ENCODE peak calls at places on chromosomes 1 and 21, in five cellular contexts. O is activated B cell treated with CpG ODN at 0.5 μM for 24 hours, V is HCT116, P is mucosa of descending colon, W is astrocyte of the spinal cord. C is an unnamed sample.

GRCh38 chr1:21874328-21874727 is 62.3 kb downstream of the LDLRAD2 start:
- DNase-seq in O (no peak), V (no peak), P (no peak), W (no peak), C (no peak)

GRCh38 chr1:1058921-1059493 is 15.1 kb downstream of the RNF223 start:
- DNase-seq in O (no peak), V (no peak), P (no peak), W (no peak), C (no peak)

GRCh38 chr1:51906306-51907078 is 28.0 kb upstream of the NRDC start:
- DNase-seq in O (no peak), V (no peak), P (no peak), W (peak; percentile 51), C (no peak)

GRCh38 chr1:227889047-227889862 is 58.5 kb downstream of the WNT9A start:
- DNase-seq in O (peak; percentile 12), V (no peak), P (peak; percentile 15), W (no peak), C (peak; percentile 7)

GRCh38 chr1:7783178-7783711 is 846 bp upstream of the PER3 start:
- DNase-seq in O (no peak), V (no peak), P (peak; percentile 80), W (peak; percentile 20), C (peak; percentile 51)

GRCh38 chr1:185393205-185393604 is 76.2 kb upstream of the IVNS1ABP start:
- DNase-seq in O (no peak), V (no peak), P (no peak), W (no peak), C (no peak)

GRCh38 chr21:38544681-38545080 is 46.4 kb upstream of the ERG start:
- DNase-seq in O (no peak), V (no peak), P (no peak), W (no peak), C (no peak)

GRCh38 chr21:15063821-15064575 is 802 bp downstream of the NRIP1 start:
- DNase-seq in O (no peak), V (no peak), P (peak; percentile 75), W (peak; percentile 38), C (peak; percentile 17)

GRCh38 chr1:101284021-101284420 is 47.2 kb downstream of the S1PR1 start:
- DNase-seq in O (no peak), V (no peak), P (no peak), W (no peak), C (no peak)

GRCh38 chr1:6962956-6963915 is 178.0 kb downstream of the CAMTA1 start:
- DNase-seq in O (no peak), V (peak; percentile 88), P (peak; percentile 90), W (no peak), C (peak; percentile 52)

GRCh38 chr1:25952851-25953401 is 44.9 kb downstream of the PAFAH2 start:
- DNase-seq in O (no peak), V (no peak), P (no peak), W (peak; percentile 5), C (no peak)

GRCh38 chr1:10650591-10651216 is 145.7 kb downstream of the CASZ1 start:
- DNase-seq in O (no peak), V (no peak), P (no peak), W (no peak), C (no peak)
- TF ChIP-seq CTCF in O (no peak), V (no peak), P (no peak), W (no peak), C (no peak)

GRCh38 chr21:29164330-29164942 is 34.0 kb downstream of the MAP3K7CL start:
- DNase-seq in O (no peak), V (peak; percentile 69), P (no peak), W (peak; percentile 89), C (no peak)
- TF ChIP-seq CTCF in O (no peak), V (peak; percentile 69), P (peak; percentile 14), W (peak; percentile 68), C (peak; percentile 72)

GRCh38 chr1:33141216-33141615 is 40.6 kb downstream of the TRIM62 start:
- DNase-seq in O (no peak), V (no peak), P (no peak), W (no peak), C (no peak)

GRCh38 chr1:33142483-33143065 is 39.3 kb downstream of the TRIM62 start:
- DNase-seq in O (no peak), V (no peak), P (no peak), W (no peak), C (no peak)

GRCh38 chr1:33141781-33142180 is 40.1 kb downstream of the TRIM62 start:
- DNase-seq in O (no peak), V (no peak), P (no peak), W (no peak), C (no peak)

GRCh38 chr1:33137800-33138199 is 44.0 kb downstream of the TRIM62 start:
- DNase-seq in O (peak; percentile 22), V (no peak), P (no peak), W (no peak), C (peak; percentile 40)

GRCh38 chr1:33140153-33141149 is 41.4 kb downstream of the TRIM62 start:
- DNase-seq in O (no peak), V (no peak), P (no peak), W (no peak), C (no peak)
- TF ChIP-seq CTCF in O (no peak), V (no peak), P (no peak), W (peak; percentile 30), C (no peak)

DNA sequence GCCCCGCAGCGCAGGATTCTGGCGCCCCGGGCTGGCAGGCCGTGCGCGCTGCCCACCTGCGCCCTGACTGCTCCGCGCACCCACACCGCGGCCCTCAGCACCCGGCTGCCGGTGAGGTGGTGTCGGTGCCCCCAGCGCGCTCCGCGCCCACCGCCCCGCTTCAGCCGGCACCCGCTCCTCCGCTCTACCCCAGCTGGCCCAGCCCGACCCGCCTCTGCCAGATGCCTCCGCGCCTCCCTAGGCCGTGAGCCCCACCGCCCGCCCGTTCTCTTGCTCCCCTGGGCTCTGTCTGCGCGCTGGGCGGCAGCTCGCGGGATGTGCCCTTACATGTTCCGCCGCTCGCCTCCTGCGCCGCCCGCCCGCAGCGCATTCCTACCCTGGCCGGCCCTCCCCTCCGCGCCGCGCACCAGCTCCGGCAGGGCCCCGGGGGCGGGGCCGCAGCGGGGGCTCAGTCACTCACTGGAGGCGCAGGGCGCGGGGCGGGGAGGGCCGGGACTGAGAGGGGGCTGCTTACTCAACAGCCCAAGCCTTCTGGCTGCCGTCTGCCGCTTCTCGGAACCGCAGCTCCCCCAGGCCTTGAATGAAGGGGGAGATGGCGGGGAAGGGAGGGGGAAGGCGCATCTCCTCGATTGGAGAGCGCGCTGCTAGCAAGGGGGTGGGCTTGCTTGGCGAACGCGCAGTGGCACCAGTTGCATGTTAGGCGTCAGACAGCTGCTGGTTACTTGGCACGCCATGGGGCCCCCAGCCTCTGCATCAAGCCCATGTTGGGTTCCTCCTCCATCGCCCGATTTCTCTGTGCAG is at the start of gene PHLDA3:
- DNase-seq in O (no peak), V (no peak), P (peak; percentile 83), W (peak; percentile 96), C (peak; percentile 73)
- TF ChIP-seq CTCF in O (no peak), V (no peak), P (no peak), W (no peak), C (peak; percentile 16)

GRCh38 chr1:175373786-175374623 is 181.4 kb upstream of the KIAA0040 start:
- DNase-seq in O (no peak), V (peak; percentile 13), P (no peak), W (peak; percentile 9), C (peak; percentile 46)

GRCh38 chr1:175377394-175377793 is 184.8 kb upstream of the KIAA0040 start:
- DNase-seq in O (no peak), V (no peak), P (no peak), W (no peak), C (no peak)

DNA sequence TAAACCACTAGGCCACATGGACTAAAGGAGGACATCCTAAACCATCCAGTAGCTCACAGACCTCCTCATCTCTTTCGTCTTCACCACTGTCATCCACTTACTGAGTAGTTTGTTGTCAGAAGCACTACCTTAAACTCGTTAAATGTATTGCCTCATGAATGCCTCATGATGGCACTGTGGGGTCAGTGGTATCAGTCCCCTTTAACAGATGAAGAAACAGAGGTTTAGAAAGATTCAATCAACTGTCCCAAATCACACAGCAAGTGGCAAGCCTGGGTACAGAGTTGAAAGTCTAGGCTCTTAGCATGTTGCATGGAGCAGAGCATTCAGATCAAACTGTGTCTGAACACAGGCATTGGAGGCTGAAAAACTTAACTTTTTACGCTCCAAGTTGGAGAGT is 183.6 kb upstream of the KIAA0040 start:
- DNase-seq in O (no peak), V (peak; percentile 26), P (no peak), W (peak; percentile 3), C (no peak)
- TF ChIP-seq CTCF in O (no peak), V (peak; percentile 35), P (no peak), W (peak; percentile 10), C (peak; percentile 17)

GRCh38 chr21:43760391-43760958 is 15.6 kb downstream of the CSTB start:
- DNase-seq in O (no peak), V (no peak), P (no peak), W (no peak), C (no peak)
- TF ChIP-seq CTCF in O (no peak), V (no peak), P (no peak), W (no peak), C (no peak)

DNA sequence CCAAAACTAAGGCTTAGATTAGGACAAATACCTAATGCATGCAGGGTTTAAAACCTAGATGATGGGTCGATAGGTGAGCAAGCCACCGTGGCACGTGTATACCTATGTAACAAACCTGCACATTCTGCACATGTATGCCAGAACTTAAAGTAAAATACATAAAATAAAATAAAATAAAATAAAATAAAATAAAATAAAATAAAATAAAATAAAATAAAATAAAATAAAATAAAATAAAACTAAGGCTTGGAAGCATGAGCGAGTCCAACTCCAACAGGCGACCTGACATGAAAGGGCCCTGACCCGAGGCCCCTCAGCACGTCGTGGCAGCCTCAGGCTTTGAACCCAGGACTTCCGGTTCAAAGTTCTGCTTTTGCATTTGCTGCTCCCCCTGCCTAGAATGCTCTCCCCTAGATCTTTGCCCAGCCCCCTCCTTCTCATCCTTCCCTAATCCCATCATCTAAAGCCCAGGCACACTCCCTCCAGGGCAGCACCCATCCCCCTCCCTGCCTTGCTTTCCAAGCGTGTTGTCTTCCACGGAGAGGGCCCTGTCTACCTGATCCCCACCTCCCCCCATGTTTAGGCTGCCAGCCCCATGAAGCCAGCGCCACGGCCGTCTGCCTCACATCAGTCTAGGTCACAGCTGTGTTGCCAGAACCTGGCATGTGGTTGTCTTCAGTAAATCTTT is 64.3 kb downstream of the TAS1R2 start:
- DNase-seq in O (no peak), V (no peak), P (no peak), W (no peak), C (no peak)
- TF ChIP-seq CTCF in O (no peak), V (no peak), P (no peak), W (no peak), C (no peak)